ENCODE peak calls at places on chromosomes 1 and 21, in nine cellular contexts. O, B, T, D, L, X, G, I and V are unnamed samples.

GRCh38 chr1:9603766-9604753 is 15.3 kb downstream of the TMEM201 start:
- DNase-seq in I (no peak), L (no peak), D (no peak), G (no peak), B (no peak), T (no peak), X (no peak), O (no peak), V (no peak)

GRCh38 chr1:42365118-42365517 is 15.5 kb upstream of the RIMKLA start:
- DNase-seq in B (no peak), X (no peak), D (no peak), G (no peak), L (no peak), T (no peak), O (no peak), I (no peak), V (no peak)

GRCh38 chr1:11178021-11179015 is 10.8 kb upstream of the ANGPTL7 start:
- DNase-seq in O (peak), L (no peak), I (no peak), T (no peak), D (no peak), X (no peak), B (no peak), G (no peak), V (no peak)

GRCh38 chr1:45272943-45273342 is 53.8 kb upstream of the HPDL start:
- DNase-seq in D (no peak), X (peak), B (no peak), L (no peak), T (no peak), G (peak), I (no peak), O (no peak), V (no peak)

GRCh38 chr1:77412069-77412793 is 130.4 kb downstream of the AK5 start:
- DNase-seq in D (peak), O (no peak), X (no peak), L (no peak), I (no peak), G (peak), T (peak), B (no peak), V (no peak)

GRCh38 chr1:199956005-199956404 is 71.5 kb upstream of the NR5A2 start:
- DNase-seq in B (no peak), D (no peak), G (no peak), L (no peak), T (no peak), O (no peak), X (no peak), I (no peak), V (no peak)

GRCh38 chr1:214933375-214933774 is 149.2 kb upstream of the KCNK2 start:
- DNase-seq in T (no peak), O (no peak), I (no peak), L (no peak), X (no peak), D (no peak), G (no peak), B (no peak), V (no peak)

GRCh38 chr1:6260961-6261614 is at the start of gene GPR153:
- DNase-seq in O (peak), D (no peak), G (peak), I (peak), B (no peak), L (no peak), T (peak), X (no peak), V (peak)

GRCh38 chr1:111197598-111198289 is 2.7 kb downstream of the DENND2D start:
- DNase-seq in O (no peak), X (no peak), L (no peak), B (peak), G (no peak), T (peak), I (peak), D (peak), V (no peak)

GRCh38 chr1:39826583-39826982 is 37.9 kb upstream of the BMP8B start:
- DNase-seq in L (no peak), I (no peak), T (no peak), B (no peak), X (no peak), D (no peak), O (no peak), G (no peak), V (no peak)

GRCh38 chr1:243471754-243472725 is 216.2 kb downstream of the SDCCAG8 start:
- DNase-seq in T (peak), B (no peak), L (no peak), G (peak), I (no peak), D (no peak), X (no peak), O (no peak), V (peak)

GRCh38 chr1:154186177-154186576 is 5.7 kb downstream of the TPM3 start:
- DNase-seq in B (peak), L (peak), T (peak), X (no peak), O (peak), D (peak), G (peak), I (no peak), V (peak)

GRCh38 chr1:17441265-17441992 is 2.0 kb upstream of the RCC2 start:
- DNase-seq in I (no peak), O (no peak), B (no peak), L (no peak), T (peak), X (no peak), G (peak), D (peak), V (no peak)

GRCh38 chr1:78226784-78227183 is 181.0 kb downstream of the GIPC2 start:
- DNase-seq in O (no peak), T (no peak), G (no peak), X (no peak), I (no peak), L (no peak), B (no peak), D (no peak), V (no peak)

GRCh38 chr1:11804666-11805453 is 904 bp downstream of the MTHFR start:
- DNase-seq in O (peak), D (no peak), T (peak), L (no peak), I (no peak), G (peak), X (no peak), B (no peak), V (peak)

GRCh38 chr1:1627261-1627841 is 4.6 kb upstream of the MMP23B start:
- DNase-seq in D (peak), O (peak), T (peak), I (peak), G (no peak), L (no peak), X (no peak), B (no peak), V (no peak)

GRCh38 chr1:76238094-76238551 is 163.6 kb downstream of the ST6GALNAC3 start:
- DNase-seq in D (no peak), G (peak), O (no peak), L (no peak), B (no peak), I (no peak), X (no peak), T (no peak), V (no peak)

GRCh38 chr1:161068306-161069200 is 1.1 kb downstream of the ARHGAP30 start:
- DNase-seq in B (no peak), I (peak), T (peak), D (peak), G (no peak), O (peak), X (no peak), L (no peak), V (peak)

GRCh38 chr21:35850542-35851103 is 209.7 kb downstream of the SETD4 start:
- DNase-seq in T (no peak), G (no peak), O (peak), B (no peak), L (no peak), X (no peak), I (peak), D (no peak), V (no peak)

GRCh38 chr1:17028662-17029188 is 17.0 kb upstream of the ATP13A2 start:
- DNase-seq in G (no peak), L (no peak), I (no peak), B (no peak), D (no peak), O (no peak), X (no peak), T (no peak), V (no peak)

GRCh38 chr1:78141522-78142231 is 95.9 kb downstream of the GIPC2 start:
- DNase-seq in L (no peak), T (peak), O (no peak), I (peak), X (no peak), D (no peak), B (no peak), G (no peak), V (peak)

GRCh38 chr21:26801524-26801923 is 43.7 kb downstream of the ADAMTS1 start:
- DNase-seq in T (no peak), D (no peak), O (no peak), I (no peak), X (peak), L (no peak), G (peak), B (no peak), V (no peak)

GRCh38 chr1:5651964-5652751 is 340.1 kb downstream of the NPHP4 start:
- DNase-seq in D (no peak), X (no peak), G (no peak), I (no peak), L (no peak), O (no peak), T (no peak), B (no peak), V (no peak)

GRCh38 chr1:156499194-156499702 is 1.3 kb downstream of the MEF2D start:
- DNase-seq in T (no peak), B (no peak), O (no peak), G (peak), L (no peak), X (no peak), D (peak), I (no peak), V (no peak)

GRCh38 chr1:82177190-82177589 is 376.5 kb downstream of the ADGRL2 start:
- DNase-seq in X (no peak), D (no peak), B (no peak), G (peak), T (no peak), O (no peak), I (no peak), L (no peak), V (no peak)

GRCh38 chr1:154729031-154729442 is 121.1 kb upstream of the ADAR start:
- DNase-seq in O (no peak), G (peak), D (no peak), T (no peak), X (no peak), B (no peak), L (no peak), I (no peak), V (no peak)

GRCh38 chr21:39630191-39630591 is 17.5 kb downstream of the B3GALT5 start:
- DNase-seq in B (no peak), O (no peak), T (no peak), L (no peak), I (no peak), X (no peak), G (peak), D (no peak), V (no peak)

GRCh38 chr1:12342261-12343003 is 112.6 kb downstream of the VPS13D start:
- DNase-seq in X (no peak), G (no peak), I (no peak), L (no peak), T (no peak), O (peak), B (no peak), D (no peak), V (no peak)

GRCh38 chr1:54884768-54885167 is 2.2 kb downstream of the DHCR24 start:
- DNase-seq in O (no peak), G (no peak), L (no peak), X (no peak), D (no peak), I (no peak), B (no peak), T (no peak), V (no peak)

GRCh38 chr1:34166191-34167090 is 1.4 kb upstream of the CSMD2 start:
- DNase-seq in G (peak), B (peak), I (no peak), X (no peak), L (no peak), T (no peak), D (no peak), O (peak), V (no peak)

GRCh38 chr1:156413310-156414246 is 44.6 kb downstream of the RHBG start:
- DNase-seq in I (no peak), B (no peak), X (no peak), O (no peak), L (no peak), G (no peak), T (no peak), D (no peak), V (no peak)

GRCh38 chr1:6325482-6325881 is 64.6 kb upstream of the GPR153 start:
- DNase-seq in O (no peak), L (no peak), X (no peak), I (no peak), D (no peak), B (no peak), T (no peak), G (no peak), V (no peak)

GRCh38 chr1:69263982-69264381 is 303.7 kb upstream of the LRRC7 start:
- DNase-seq in O (peak), D (no peak), B (no peak), I (no peak), G (peak), T (no peak), X (no peak), L (no peak), V (no peak)

GRCh38 chr1:201880928-201881571 is 7.6 kb upstream of the SHISA4 start:
- DNase-seq in L (no peak), I (no peak), T (no peak), D (no peak), B (no peak), G (no peak), X (no peak), O (no peak), V (no peak)

GRCh38 chr1:28796321-28797213 is 15.4 kb upstream of the OPRD1 start:
- DNase-seq in L (no peak), G (no peak), T (no peak), O (no peak), X (no peak), B (no peak), I (no peak), D (no peak), V (no peak)
- TF ChIP-seq CTCF in L (no peak), G (no peak), T (no peak), O (no peak), X (no peak), B (peak), I (no peak), D (no peak), V (no peak)

GRCh38 chr21:42187976-42188653 is 30.8 kb upstream of the ABCG1 start:
- DNase-seq in T (peak), D (peak), O (peak), B (no peak), L (no peak), X (no peak), G (peak), I (peak), V (peak)
- TF ChIP-seq CTCF in T (no peak), D (no peak), O (no peak), B (no peak), L (no peak), X (no peak), G (no peak), I (no peak), V (no peak)

DNA sequence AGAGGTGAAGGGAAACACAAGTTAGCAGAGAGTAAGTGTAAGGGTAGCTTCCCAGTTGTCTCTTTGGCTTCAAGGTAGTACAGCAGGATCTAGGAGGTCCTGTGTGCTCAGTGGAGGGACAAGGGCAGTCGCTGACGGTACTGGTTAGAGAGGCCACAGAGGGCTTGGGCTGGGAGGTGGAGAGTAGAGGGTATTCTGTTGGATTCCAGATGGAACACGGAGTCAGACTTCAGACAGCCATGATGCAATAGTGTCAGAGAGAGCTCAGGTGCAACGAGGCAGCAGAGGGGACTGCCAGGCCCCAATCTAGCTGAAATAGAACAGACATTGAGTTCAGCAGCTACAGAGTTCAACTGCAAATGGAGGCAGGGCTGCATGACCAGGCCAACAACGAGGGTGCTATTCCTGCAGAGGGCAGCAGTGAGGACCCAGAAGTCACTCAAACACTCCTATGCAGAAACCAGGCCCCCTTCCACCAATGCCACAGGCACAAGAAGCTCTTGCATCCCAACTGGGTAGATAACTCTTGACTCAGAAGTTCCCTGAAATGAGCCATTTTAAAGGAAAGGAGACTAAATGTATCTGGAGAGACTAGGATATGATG is 325.0 kb upstream of the ESRRG start:
- DNase-seq in G (no peak), X (no peak), B (peak), D (peak), L (no peak), T (peak), O (no peak), I (no peak), V (peak)
- TF ChIP-seq CTCF in G (peak), X (no peak), B (peak), D (peak), L (peak), T (peak), O (no peak), I (peak), V (peak)

GRCh38 chr1:203442821-203443220 is 32.8 kb upstream of the PRELP start:
- DNase-seq in I (no peak), X (no peak), B (no peak), L (no peak), T (no peak), D (no peak), G (no peak), O (peak), V (no peak)

GRCh38 chr1:203443296-203443695 is 32.3 kb upstream of the PRELP start:
- DNase-seq in O (no peak), B (no peak), L (no peak), G (no peak), T (no peak), D (no peak), X (no peak), I (no peak), V (no peak)

GRCh38 chr1:203441811-203442210 is 33.8 kb upstream of the PRELP start:
- DNase-seq in G (no peak), O (no peak), D (no peak), I (no peak), X (no peak), L (no peak), T (no peak), B (no peak), V (no peak)

GRCh38 chr1:203447147-203447546 is 28.5 kb upstream of the PRELP start:
- DNase-seq in T (no peak), G (no peak), B (no peak), X (no peak), D (no peak), O (no peak), L (no peak), I (no peak), V (no peak)

DNA sequence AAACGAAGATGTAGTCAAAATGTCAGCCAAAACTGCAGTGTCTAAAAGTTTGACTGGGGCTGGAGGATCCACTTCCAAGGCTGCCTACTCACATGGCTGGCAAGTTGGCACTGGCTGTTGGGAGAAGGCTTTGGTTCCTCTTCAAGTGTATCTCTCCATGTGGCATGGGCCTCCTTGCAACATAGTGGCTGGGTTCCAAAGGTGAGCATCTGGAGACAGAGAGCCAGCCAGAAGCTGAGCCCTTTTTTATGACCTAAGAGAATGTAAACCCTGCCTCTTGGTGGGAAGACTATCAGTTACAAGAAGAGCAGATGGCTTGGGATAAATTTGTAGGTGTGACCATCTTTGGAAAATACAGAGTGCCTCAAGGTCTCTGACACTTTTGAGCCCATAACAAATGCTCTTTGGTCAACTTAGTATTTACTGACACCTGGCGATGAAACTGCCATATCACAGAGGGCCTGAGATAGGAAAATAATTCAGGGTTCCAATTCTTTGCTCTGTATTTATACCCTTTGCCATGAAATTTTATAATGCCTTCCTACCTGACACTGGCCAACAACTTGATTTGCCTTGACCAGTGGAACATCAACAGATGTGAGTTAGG is 31.4 kb upstream of the PRELP start:
- DNase-seq in X (no peak), D (peak), I (no peak), G (no peak), O (no peak), T (no peak), B (no peak), L (no peak), V (no peak)
- TF ChIP-seq CTCF in X (no peak), D (peak), I (peak), G (no peak), O (no peak), T (peak), B (no peak), L (no peak), V (no peak)

GRCh38 chr1:171984850-171985485 is 143.7 kb downstream of the DNM3 start:
- DNase-seq in G (peak), O (no peak), T (peak), L (no peak), B (no peak), I (no peak), X (no peak), D (peak), V (peak)

GRCh38 chr1:171985639-171986038 is 144.3 kb downstream of the DNM3 start:
- DNase-seq in I (no peak), O (no peak), X (no peak), T (peak), G (no peak), B (no peak), L (no peak), D (peak), V (no peak)

GRCh38 chr1:171988243-171988642 is 146.9 kb downstream of the DNM3 start:
- DNase-seq in X (no peak), T (no peak), G (no peak), B (no peak), O (no peak), L (no peak), D (no peak), I (no peak), V (no peak)

GRCh38 chr1:171984262-171984661 is 143.0 kb downstream of the DNM3 start:
- DNase-seq in B (no peak), T (no peak), X (no peak), D (no peak), O (peak), G (no peak), L (no peak), I (no peak), V (no peak)

DNA sequence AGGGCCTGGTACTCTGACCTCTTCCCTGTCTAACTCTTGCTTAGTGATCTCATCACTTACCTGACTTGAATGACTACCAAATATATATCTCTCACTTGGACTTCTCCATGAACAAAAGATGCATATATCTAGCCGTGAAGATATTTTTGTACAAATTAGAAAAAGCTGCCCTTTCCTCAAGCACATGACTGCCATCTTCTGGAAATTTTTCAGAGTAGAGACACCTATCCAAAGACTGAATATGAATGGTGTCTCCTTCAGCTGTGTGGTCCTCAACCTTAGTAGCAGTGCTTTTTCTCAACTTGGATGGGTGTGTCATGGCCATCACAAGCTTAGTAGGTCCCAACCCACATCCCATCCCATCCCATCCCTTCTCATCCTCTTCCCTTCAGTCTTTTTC is 142.3 kb downstream of the DNM3 start:
- DNase-seq in G (peak), X (peak), I (no peak), B (no peak), L (no peak), D (peak), O (no peak), T (peak), V (no peak)
- TF ChIP-seq CTCF in G (peak), X (peak), I (peak), B (peak), L (peak), D (peak), O (peak), T (peak), V (no peak)